ENCODE peak calls at places on chromosomes 1 and 21, in seven cellular contexts. One of them, this sample, is unnamed.

GRCh38 chr1:198970919-198971318 is 332.1 kb downstream of the PTPRC start:
- DNase-seq in endothelial cell: no peak
- DNase-seq in stimulated activated CD8-positive, alpha-beta memory T cell treated with anti-CD3 and anti-CD28 coated beads, Interleukin-15, amount 100 ng/mL, for 24 hours: no peak
- DNase-seq in NCI-H774: no peak
- DNase-seq in CD4-positive, CD25-positive, alpha-beta regulatory T cell: no peak
- DNase-seq in stimulated activated CD4-positive, alpha-beta T cell treated with anti-CD3 and anti-CD28 coated beads, Interleukin-2, amount 100 ng/mL, for 48 hours: no peak
- DNase-seq in MV-4-11: peak
- DNase-seq in this sample: no peak

GRCh38 chr1:24586970-24587820 is 31.3 kb downstream of the NCMAP start:
- DNase-seq in endothelial cell: peak
- DNase-seq in NCI-H774: peak
- DNase-seq in stimulated activated CD4-positive, alpha-beta T cell treated with anti-CD3 and anti-CD28 coated beads, Interleukin-2, amount 100 ng/mL, for 48 hours: peak
- DNase-seq in MV-4-11: peak
- DNase-seq in CD4-positive, CD25-positive, alpha-beta regulatory T cell: peak
- DNase-seq in stimulated activated CD8-positive, alpha-beta memory T cell treated with anti-CD3 and anti-CD28 coated beads, Interleukin-15, amount 100 ng/mL, for 24 hours: no peak
- DNase-seq in this sample: no peak

GRCh38 chr1:171055966-171056643 is 34.6 kb upstream of the FMO3 start:
- DNase-seq in stimulated activated CD4-positive, alpha-beta T cell treated with anti-CD3 and anti-CD28 coated beads, Interleukin-2, amount 100 ng/mL, for 48 hours: no peak
- DNase-seq in NCI-H774: no peak
- DNase-seq in stimulated activated CD8-positive, alpha-beta memory T cell treated with anti-CD3 and anti-CD28 coated beads, Interleukin-15, amount 100 ng/mL, for 24 hours: no peak
- DNase-seq in endothelial cell: no peak
- DNase-seq in MV-4-11: no peak
- DNase-seq in CD4-positive, CD25-positive, alpha-beta regulatory T cell: no peak
- DNase-seq in this sample: no peak

GRCh38 chr1:36248250-36248894 is 24.1 kb downstream of the THRAP3 start:
- DNase-seq in NCI-H774: no peak
- DNase-seq in stimulated activated CD4-positive, alpha-beta T cell treated with anti-CD3 and anti-CD28 coated beads, Interleukin-2, amount 100 ng/mL, for 48 hours: no peak
- DNase-seq in MV-4-11: peak
- DNase-seq in stimulated activated CD8-positive, alpha-beta memory T cell treated with anti-CD3 and anti-CD28 coated beads, Interleukin-15, amount 100 ng/mL, for 24 hours: no peak
- DNase-seq in CD4-positive, CD25-positive, alpha-beta regulatory T cell: no peak
- DNase-seq in endothelial cell: no peak
- DNase-seq in this sample: no peak

GRCh38 chr1:53448241-53448841 is 10.9 kb upstream of the DMRTB1 start:
- DNase-seq in MV-4-11: no peak
- DNase-seq in endothelial cell: no peak
- DNase-seq in CD4-positive, CD25-positive, alpha-beta regulatory T cell: no peak
- DNase-seq in stimulated activated CD8-positive, alpha-beta memory T cell treated with anti-CD3 and anti-CD28 coated beads, Interleukin-15, amount 100 ng/mL, for 24 hours: no peak
- DNase-seq in stimulated activated CD4-positive, alpha-beta T cell treated with anti-CD3 and anti-CD28 coated beads, Interleukin-2, amount 100 ng/mL, for 48 hours: no peak
- DNase-seq in NCI-H774: no peak
- DNase-seq in this sample: no peak

GRCh38 chr1:42145190-42145716 is 8.0 kb upstream of the GUCA2B start:
- DNase-seq in stimulated activated CD8-positive, alpha-beta memory T cell treated with anti-CD3 and anti-CD28 coated beads, Interleukin-15, amount 100 ng/mL, for 24 hours: no peak
- DNase-seq in stimulated activated CD4-positive, alpha-beta T cell treated with anti-CD3 and anti-CD28 coated beads, Interleukin-2, amount 100 ng/mL, for 48 hours: no peak
- DNase-seq in MV-4-11: peak
- DNase-seq in CD4-positive, CD25-positive, alpha-beta regulatory T cell: no peak
- DNase-seq in endothelial cell: no peak
- DNase-seq in NCI-H774: no peak
- DNase-seq in this sample: no peak

GRCh38 chr1:179230721-179231120 is 1.2 kb upstream of the ABL2 start:
- DNase-seq in endothelial cell: no peak
- DNase-seq in stimulated activated CD4-positive, alpha-beta T cell treated with anti-CD3 and anti-CD28 coated beads, Interleukin-2, amount 100 ng/mL, for 48 hours: no peak
- DNase-seq in stimulated activated CD8-positive, alpha-beta memory T cell treated with anti-CD3 and anti-CD28 coated beads, Interleukin-15, amount 100 ng/mL, for 24 hours: no peak
- DNase-seq in CD4-positive, CD25-positive, alpha-beta regulatory T cell: no peak
- DNase-seq in MV-4-11: no peak
- DNase-seq in NCI-H774: no peak
- DNase-seq in this sample: no peak

GRCh38 chr21:46055863-46056281 is 42.0 kb upstream of the COL6A2 start:
- DNase-seq in endothelial cell: no peak
- DNase-seq in stimulated activated CD8-positive, alpha-beta memory T cell treated with anti-CD3 and anti-CD28 coated beads, Interleukin-15, amount 100 ng/mL, for 24 hours: no peak
- DNase-seq in MV-4-11: no peak
- DNase-seq in NCI-H774: no peak
- DNase-seq in stimulated activated CD4-positive, alpha-beta T cell treated with anti-CD3 and anti-CD28 coated beads, Interleukin-2, amount 100 ng/mL, for 48 hours: no peak
- DNase-seq in CD4-positive, CD25-positive, alpha-beta regulatory T cell: no peak
- DNase-seq in this sample: no peak

GRCh38 chr1:1144122-1144842 is 28.4 kb upstream of the C1orf159 start:
- DNase-seq in NCI-H774: peak
- DNase-seq in CD4-positive, CD25-positive, alpha-beta regulatory T cell: peak
- DNase-seq in stimulated activated CD4-positive, alpha-beta T cell treated with anti-CD3 and anti-CD28 coated beads, Interleukin-2, amount 100 ng/mL, for 48 hours: peak
- DNase-seq in endothelial cell: no peak
- DNase-seq in stimulated activated CD8-positive, alpha-beta memory T cell treated with anti-CD3 and anti-CD28 coated beads, Interleukin-15, amount 100 ng/mL, for 24 hours: no peak
- DNase-seq in MV-4-11: peak
- DNase-seq in this sample: no peak

GRCh38 chr1:5254131-5254725 is 599.8 kb downstream of the AJAP1 start:
- DNase-seq in CD4-positive, CD25-positive, alpha-beta regulatory T cell: no peak
- DNase-seq in NCI-H774: no peak
- DNase-seq in stimulated activated CD4-positive, alpha-beta T cell treated with anti-CD3 and anti-CD28 coated beads, Interleukin-2, amount 100 ng/mL, for 48 hours: no peak
- DNase-seq in endothelial cell: no peak
- DNase-seq in MV-4-11: no peak
- DNase-seq in stimulated activated CD8-positive, alpha-beta memory T cell treated with anti-CD3 and anti-CD28 coated beads, Interleukin-15, amount 100 ng/mL, for 24 hours: no peak
- DNase-seq in this sample: no peak

GRCh38 chr1:164440222-164440621 is 118.8 kb upstream of the PBX1 start:
- DNase-seq in CD4-positive, CD25-positive, alpha-beta regulatory T cell: no peak
- DNase-seq in endothelial cell: no peak
- DNase-seq in stimulated activated CD8-positive, alpha-beta memory T cell treated with anti-CD3 and anti-CD28 coated beads, Interleukin-15, amount 100 ng/mL, for 24 hours: no peak
- DNase-seq in stimulated activated CD4-positive, alpha-beta T cell treated with anti-CD3 and anti-CD28 coated beads, Interleukin-2, amount 100 ng/mL, for 48 hours: no peak
- DNase-seq in NCI-H774: no peak
- DNase-seq in MV-4-11: no peak
- DNase-seq in this sample: no peak

GRCh38 chr1:3562712-3563111 is 48.6 kb downstream of the MEGF6 start:
- DNase-seq in MV-4-11: no peak
- DNase-seq in stimulated activated CD8-positive, alpha-beta memory T cell treated with anti-CD3 and anti-CD28 coated beads, Interleukin-15, amount 100 ng/mL, for 24 hours: no peak
- DNase-seq in CD4-positive, CD25-positive, alpha-beta regulatory T cell: no peak
- DNase-seq in NCI-H774: no peak
- DNase-seq in stimulated activated CD4-positive, alpha-beta T cell treated with anti-CD3 and anti-CD28 coated beads, Interleukin-2, amount 100 ng/mL, for 48 hours: no peak
- DNase-seq in endothelial cell: no peak
- DNase-seq in this sample: no peak

GRCh38 chr1:25461783-25462182 is 31.1 kb downstream of the MACO1 start:
- DNase-seq in MV-4-11: no peak
- DNase-seq in NCI-H774: no peak
- DNase-seq in stimulated activated CD4-positive, alpha-beta T cell treated with anti-CD3 and anti-CD28 coated beads, Interleukin-2, amount 100 ng/mL, for 48 hours: no peak
- DNase-seq in CD4-positive, CD25-positive, alpha-beta regulatory T cell: no peak
- DNase-seq in stimulated activated CD8-positive, alpha-beta memory T cell treated with anti-CD3 and anti-CD28 coated beads, Interleukin-15, amount 100 ng/mL, for 24 hours: no peak
- DNase-seq in endothelial cell: no peak
- DNase-seq in this sample: no peak

GRCh38 chr1:80675469-80675868 is 1125.3 kb upstream of the ADGRL2 start:
- DNase-seq in NCI-H774: no peak
- DNase-seq in endothelial cell: no peak
- DNase-seq in stimulated activated CD8-positive, alpha-beta memory T cell treated with anti-CD3 and anti-CD28 coated beads, Interleukin-15, amount 100 ng/mL, for 24 hours: no peak
- DNase-seq in MV-4-11: no peak
- DNase-seq in stimulated activated CD4-positive, alpha-beta T cell treated with anti-CD3 and anti-CD28 coated beads, Interleukin-2, amount 100 ng/mL, for 48 hours: no peak
- DNase-seq in CD4-positive, CD25-positive, alpha-beta regulatory T cell: no peak
- DNase-seq in this sample: no peak

GRCh38 chr1:213327318-213327667 is 276.3 kb downstream of the RPS6KC1 start:
- DNase-seq in stimulated activated CD4-positive, alpha-beta T cell treated with anti-CD3 and anti-CD28 coated beads, Interleukin-2, amount 100 ng/mL, for 48 hours: no peak
- DNase-seq in endothelial cell: no peak
- DNase-seq in CD4-positive, CD25-positive, alpha-beta regulatory T cell: no peak
- DNase-seq in NCI-H774: no peak
- DNase-seq in MV-4-11: peak
- DNase-seq in stimulated activated CD8-positive, alpha-beta memory T cell treated with anti-CD3 and anti-CD28 coated beads, Interleukin-15, amount 100 ng/mL, for 24 hours: no peak
- DNase-seq in this sample: no peak

GRCh38 chr1:89836252-89836996 is 15.6 kb downstream of the LRRC8D start:
- DNase-seq in stimulated activated CD8-positive, alpha-beta memory T cell treated with anti-CD3 and anti-CD28 coated beads, Interleukin-15, amount 100 ng/mL, for 24 hours: no peak
- DNase-seq in CD4-positive, CD25-positive, alpha-beta regulatory T cell: no peak
- DNase-seq in MV-4-11: peak
- DNase-seq in stimulated activated CD4-positive, alpha-beta T cell treated with anti-CD3 and anti-CD28 coated beads, Interleukin-2, amount 100 ng/mL, for 48 hours: no peak
- DNase-seq in NCI-H774: no peak
- DNase-seq in endothelial cell: no peak
- DNase-seq in this sample: no peak

GRCh38 chr1:150009604-150010387 is 730 bp downstream of the OTUD7B start:
- DNase-seq in MV-4-11: no peak
- DNase-seq in endothelial cell: peak
- DNase-seq in stimulated activated CD4-positive, alpha-beta T cell treated with anti-CD3 and anti-CD28 coated beads, Interleukin-2, amount 100 ng/mL, for 48 hours: peak
- DNase-seq in CD4-positive, CD25-positive, alpha-beta regulatory T cell: peak
- DNase-seq in stimulated activated CD8-positive, alpha-beta memory T cell treated with anti-CD3 and anti-CD28 coated beads, Interleukin-15, amount 100 ng/mL, for 24 hours: no peak
- DNase-seq in NCI-H774: peak
- DNase-seq in this sample: no peak

GRCh38 chr1:151620286-151620685 is 8.4 kb downstream of the SNX27 start:
- DNase-seq in stimulated activated CD4-positive, alpha-beta T cell treated with anti-CD3 and anti-CD28 coated beads, Interleukin-2, amount 100 ng/mL, for 48 hours: no peak
- DNase-seq in NCI-H774: no peak
- DNase-seq in endothelial cell: no peak
- DNase-seq in MV-4-11: peak
- DNase-seq in stimulated activated CD8-positive, alpha-beta memory T cell treated with anti-CD3 and anti-CD28 coated beads, Interleukin-15, amount 100 ng/mL, for 24 hours: no peak
- DNase-seq in CD4-positive, CD25-positive, alpha-beta regulatory T cell: no peak
- DNase-seq in this sample: no peak

GRCh38 chr21:46368533-46369285 is 44.8 kb downstream of the PCNT start:
- DNase-seq in stimulated activated CD8-positive, alpha-beta memory T cell treated with anti-CD3 and anti-CD28 coated beads, Interleukin-15, amount 100 ng/mL, for 24 hours: no peak
- DNase-seq in MV-4-11: peak
- DNase-seq in NCI-H774: no peak
- DNase-seq in CD4-positive, CD25-positive, alpha-beta regulatory T cell: no peak
- DNase-seq in endothelial cell: no peak
- DNase-seq in stimulated activated CD4-positive, alpha-beta T cell treated with anti-CD3 and anti-CD28 coated beads, Interleukin-2, amount 100 ng/mL, for 48 hours: peak
- DNase-seq in this sample: no peak

GRCh38 chr1:38534473-38534823 is 325.1 kb downstream of the RRAGC start:
- DNase-seq in stimulated activated CD8-positive, alpha-beta memory T cell treated with anti-CD3 and anti-CD28 coated beads, Interleukin-15, amount 100 ng/mL, for 24 hours: no peak
- DNase-seq in MV-4-11: no peak
- DNase-seq in stimulated activated CD4-positive, alpha-beta T cell treated with anti-CD3 and anti-CD28 coated beads, Interleukin-2, amount 100 ng/mL, for 48 hours: no peak
- DNase-seq in CD4-positive, CD25-positive, alpha-beta regulatory T cell: no peak
- DNase-seq in endothelial cell: no peak
- DNase-seq in NCI-H774: no peak
- DNase-seq in this sample: no peak

GRCh38 chr1:65235867-65236805 is 73.2 kb upstream of the DNAJC6 start:
- DNase-seq in stimulated activated CD8-positive, alpha-beta memory T cell treated with anti-CD3 and anti-CD28 coated beads, Interleukin-15, amount 100 ng/mL, for 24 hours: no peak
- DNase-seq in endothelial cell: no peak
- DNase-seq in CD4-positive, CD25-positive, alpha-beta regulatory T cell: peak
- DNase-seq in NCI-H774: peak
- DNase-seq in stimulated activated CD4-positive, alpha-beta T cell treated with anti-CD3 and anti-CD28 coated beads, Interleukin-2, amount 100 ng/mL, for 48 hours: no peak
- DNase-seq in MV-4-11: peak
- DNase-seq in this sample: no peak

GRCh38 chr1:184806296-184806721 is 51.7 kb upstream of the EDEM3 start:
- DNase-seq in CD4-positive, CD25-positive, alpha-beta regulatory T cell: no peak
- DNase-seq in endothelial cell: no peak
- DNase-seq in MV-4-11: peak
- DNase-seq in stimulated activated CD4-positive, alpha-beta T cell treated with anti-CD3 and anti-CD28 coated beads, Interleukin-2, amount 100 ng/mL, for 48 hours: no peak
- DNase-seq in NCI-H774: no peak
- DNase-seq in stimulated activated CD8-positive, alpha-beta memory T cell treated with anti-CD3 and anti-CD28 coated beads, Interleukin-15, amount 100 ng/mL, for 24 hours: no peak
- DNase-seq in this sample: no peak

GRCh38 chr1:52059326-52059725 is 3.2 kb downstream of the BTF3L4 start:
- DNase-seq in stimulated activated CD4-positive, alpha-beta T cell treated with anti-CD3 and anti-CD28 coated beads, Interleukin-2, amount 100 ng/mL, for 48 hours: no peak
- DNase-seq in NCI-H774: no peak
- DNase-seq in endothelial cell: no peak
- DNase-seq in stimulated activated CD8-positive, alpha-beta memory T cell treated with anti-CD3 and anti-CD28 coated beads, Interleukin-15, amount 100 ng/mL, for 24 hours: no peak
- DNase-seq in CD4-positive, CD25-positive, alpha-beta regulatory T cell: no peak
- DNase-seq in MV-4-11: no peak
- DNase-seq in this sample: no peak

GRCh38 chr1:76866566-76866965 is 714 bp upstream of the ST6GALNAC5 start:
- DNase-seq in endothelial cell: no peak
- DNase-seq in MV-4-11: no peak
- DNase-seq in NCI-H774: no peak
- DNase-seq in CD4-positive, CD25-positive, alpha-beta regulatory T cell: no peak
- DNase-seq in stimulated activated CD8-positive, alpha-beta memory T cell treated with anti-CD3 and anti-CD28 coated beads, Interleukin-15, amount 100 ng/mL, for 24 hours: no peak
- DNase-seq in stimulated activated CD4-positive, alpha-beta T cell treated with anti-CD3 and anti-CD28 coated beads, Interleukin-2, amount 100 ng/mL, for 48 hours: no peak
- DNase-seq in this sample: no peak

GRCh38 chr1:18440385-18441226 is 40.1 kb upstream of the KLHDC7A start:
- DNase-seq in endothelial cell: no peak
- DNase-seq in CD4-positive, CD25-positive, alpha-beta regulatory T cell: no peak
- DNase-seq in stimulated activated CD8-positive, alpha-beta memory T cell treated with anti-CD3 and anti-CD28 coated beads, Interleukin-15, amount 100 ng/mL, for 24 hours: no peak
- DNase-seq in NCI-H774: no peak
- DNase-seq in stimulated activated CD4-positive, alpha-beta T cell treated with anti-CD3 and anti-CD28 coated beads, Interleukin-2, amount 100 ng/mL, for 48 hours: no peak
- DNase-seq in MV-4-11: no peak
- DNase-seq in this sample: no peak

GRCh38 chr21:35578350-35578782 is 482.0 kb downstream of the SETD4 start:
- DNase-seq in stimulated activated CD4-positive, alpha-beta T cell treated with anti-CD3 and anti-CD28 coated beads, Interleukin-2, amount 100 ng/mL, for 48 hours: no peak
- DNase-seq in MV-4-11: no peak
- DNase-seq in CD4-positive, CD25-positive, alpha-beta regulatory T cell: no peak
- DNase-seq in endothelial cell: no peak
- DNase-seq in stimulated activated CD8-positive, alpha-beta memory T cell treated with anti-CD3 and anti-CD28 coated beads, Interleukin-15, amount 100 ng/mL, for 24 hours: no peak
- DNase-seq in NCI-H774: no peak
- DNase-seq in this sample: no peak

GRCh38 chr1:159915571-159916239 is 9.6 kb downstream of the TAGLN2 start:
- DNase-seq in NCI-H774: no peak
- DNase-seq in stimulated activated CD4-positive, alpha-beta T cell treated with anti-CD3 and anti-CD28 coated beads, Interleukin-2, amount 100 ng/mL, for 48 hours: no peak
- DNase-seq in stimulated activated CD8-positive, alpha-beta memory T cell treated with anti-CD3 and anti-CD28 coated beads, Interleukin-15, amount 100 ng/mL, for 24 hours: no peak
- DNase-seq in MV-4-11: no peak
- DNase-seq in CD4-positive, CD25-positive, alpha-beta regulatory T cell: no peak
- DNase-seq in endothelial cell: no peak
- DNase-seq in this sample: no peak

GRCh38 chr1:112714313-112715263 is 544 bp downstream of the PPM1J start:
- DNase-seq in stimulated activated CD8-positive, alpha-beta memory T cell treated with anti-CD3 and anti-CD28 coated beads, Interleukin-15, amount 100 ng/mL, for 24 hours: no peak
- DNase-seq in MV-4-11: no peak
- DNase-seq in NCI-H774: no peak
- DNase-seq in stimulated activated CD4-positive, alpha-beta T cell treated with anti-CD3 and anti-CD28 coated beads, Interleukin-2, amount 100 ng/mL, for 48 hours: no peak
- DNase-seq in endothelial cell: peak
- DNase-seq in CD4-positive, CD25-positive, alpha-beta regulatory T cell: no peak
- DNase-seq in this sample: no peak

GRCh38 chr1:30034105-30034626 is 689.2 kb downstream of the MATN1 start:
- DNase-seq in stimulated activated CD4-positive, alpha-beta T cell treated with anti-CD3 and anti-CD28 coated beads, Interleukin-2, amount 100 ng/mL, for 48 hours: no peak
- DNase-seq in MV-4-11: no peak
- DNase-seq in endothelial cell: no peak
- DNase-seq in CD4-positive, CD25-positive, alpha-beta regulatory T cell: no peak
- DNase-seq in stimulated activated CD8-positive, alpha-beta memory T cell treated with anti-CD3 and anti-CD28 coated beads, Interleukin-15, amount 100 ng/mL, for 24 hours: no peak
- DNase-seq in NCI-H774: no peak
- DNase-seq in this sample: no peak

GRCh38 chr1:23466423-23466989 is 17.5 kb downstream of the ASAP3 start:
- DNase-seq in NCI-H774: no peak
- DNase-seq in MV-4-11: no peak
- DNase-seq in stimulated activated CD4-positive, alpha-beta T cell treated with anti-CD3 and anti-CD28 coated beads, Interleukin-2, amount 100 ng/mL, for 48 hours: no peak
- DNase-seq in CD4-positive, CD25-positive, alpha-beta regulatory T cell: no peak
- DNase-seq in endothelial cell: no peak
- DNase-seq in stimulated activated CD8-positive, alpha-beta memory T cell treated with anti-CD3 and anti-CD28 coated beads, Interleukin-15, amount 100 ng/mL, for 24 hours: no peak
- DNase-seq in this sample: no peak

GRCh38 chr1:33295450-33296081 is 25.3 kb downstream of the A3GALT2 start:
- DNase-seq in MV-4-11: peak
- DNase-seq in stimulated activated CD8-positive, alpha-beta memory T cell treated with anti-CD3 and anti-CD28 coated beads, Interleukin-15, amount 100 ng/mL, for 24 hours: peak
- DNase-seq in CD4-positive, CD25-positive, alpha-beta regulatory T cell: peak
- DNase-seq in stimulated activated CD4-positive, alpha-beta T cell treated with anti-CD3 and anti-CD28 coated beads, Interleukin-2, amount 100 ng/mL, for 48 hours: peak
- DNase-seq in NCI-H774: peak
- DNase-seq in endothelial cell: peak
- DNase-seq in this sample: peak

This sample was measured in mesothelial cell of epicardium.